ENCODE peak calls at places on chromosomes 5 and 9, in four cellular contexts. R, J, Q and I are unnamed samples.
A peak's percentile ranks its signal among the peaks of the same experiment; 100 is the strongest.

GRCh38 chr5:83802686-83803085 is 82.0 kb upstream of the HAPLN1 start:
- DNase-seq in R (no peak), J (no peak), Q (no peak), I (no peak)

GRCh38 chr5:137320056-137321045 is 178.8 kb downstream of the SPOCK1 start:
- DNase-seq in R (no peak), J (no peak), Q (peak; percentile 8), I (no peak)

GRCh38 chr9:134141906-134142305 is 6.0 kb downstream of the WDR5 start:
- DNase-seq in R (no peak), J (no peak), Q (no peak), I (no peak)

GRCh38 chr5:157941616-157942015 is 82.7 kb upstream of the CLINT1 start:
- DNase-seq in R (no peak), J (no peak), Q (no peak), I (no peak)

GRCh38 chr5:17096975-17097695 is 120.3 kb upstream of the BASP1 start:
- DNase-seq in R (no peak), J (no peak), Q (no peak), I (no peak)

GRCh38 chr9:95217936-95218335 is 99.6 kb downstream of the FANCC start:
- DNase-seq in R (no peak), J (no peak), Q (no peak), I (no peak)

GRCh38 chr5:163260471-163260870 is 176.9 kb upstream of the CCNG1 start:
- DNase-seq in R (no peak), J (no peak), Q (no peak), I (no peak)

GRCh38 chr9:93132946-93133640 is 958 bp downstream of the NINJ1 start:
- DNase-seq in R (no peak), J (no peak), Q (no peak), I (peak; percentile 83)

GRCh38 chr5:113089653-113090335 is 113.2 kb downstream of the DCP2 start:
- DNase-seq in R (peak; percentile 67), J (no peak), Q (no peak), I (no peak)

GRCh38 chr9:18499987-18500386 is 26.0 kb downstream of the ADAMTSL1 start:
- DNase-seq in R (no peak), J (no peak), Q (no peak), I (no peak)

GRCh38 chr9:88746029-88746743 is 211.2 kb downstream of the NXNL2 start:
- DNase-seq in R (peak; percentile 74), J (no peak), Q (peak; percentile 81), I (peak; percentile 88)

GRCh38 chr9:35907732-35908483 is 1.4 kb upstream of the SPAAR start:
- DNase-seq in R (peak; percentile 82), J (no peak), Q (no peak), I (peak; percentile 93)

GRCh38 chr5:98770158-98770910 is 3.1 kb upstream of the RGMB start:
- DNase-seq in R (peak; percentile 60), J (no peak), Q (no peak), I (peak; percentile 76)

GRCh38 chr9:21993893-21994525 is at the start of gene CDKN2A:
- DNase-seq in R (peak; percentile 65), J (no peak), Q (no peak), I (peak; percentile 83)

GRCh38 chr9:83992901-83993300 is 12.3 kb downstream of the RMI1 start:
- DNase-seq in R (no peak), J (no peak), Q (no peak), I (no peak)

DNA sequence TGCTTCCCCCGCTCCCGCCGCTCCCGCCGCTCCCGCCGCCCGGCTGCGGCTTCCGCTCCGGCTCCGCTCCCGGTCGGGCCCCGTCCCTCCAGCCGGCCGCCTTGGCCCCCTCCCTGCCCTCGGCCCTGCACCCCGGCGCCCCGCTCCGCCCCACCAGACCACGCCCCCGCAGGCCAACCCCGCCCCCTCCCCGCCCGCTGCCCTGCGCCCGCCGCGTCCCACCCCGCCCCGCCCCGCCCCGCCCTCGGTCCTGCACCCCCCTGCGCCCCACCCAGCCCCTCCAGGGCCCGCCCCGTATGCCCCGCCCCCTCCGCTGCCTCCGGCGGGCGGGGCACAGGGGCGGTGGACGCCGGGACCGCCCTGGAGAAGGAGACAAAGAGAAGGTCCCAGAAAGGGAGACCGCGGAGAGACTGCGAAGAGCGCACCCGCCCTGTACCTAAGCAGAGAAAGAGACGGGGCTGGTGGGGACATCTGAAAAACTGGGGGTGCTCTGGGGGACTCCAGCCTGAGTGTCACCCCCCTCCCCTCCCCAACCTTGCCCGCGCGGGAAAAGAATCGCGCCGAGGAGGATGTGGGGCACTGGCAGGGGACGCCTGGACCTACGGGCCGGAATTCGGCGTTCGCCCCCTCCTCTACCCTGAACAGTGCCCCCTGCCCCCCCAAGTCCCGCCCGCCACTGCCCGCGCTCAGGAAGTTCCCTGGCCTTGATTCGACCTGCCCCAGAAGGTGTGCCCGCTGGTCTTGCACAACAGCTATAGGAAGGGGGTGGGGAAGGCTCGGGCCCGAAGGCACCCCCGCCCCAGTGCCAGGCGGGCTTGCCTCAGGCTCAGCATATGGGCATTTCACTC is 42.9 kb upstream of the STXBP1 start:
- DNase-seq in R (peak; percentile 92), J (no peak), Q (peak; percentile 49), I (peak; percentile 95)
- TF ChIP-seq CTCF in R (no peak), J (no peak), Q (no peak), I (no peak)

GRCh38 chr5:80191991-80192398 is 63.9 kb downstream of the SERINC5 start:
- DNase-seq in R (peak; percentile 73), J (no peak), Q (no peak), I (peak; percentile 82)

GRCh38 chr5:80195837-80196400 is 59.9 kb downstream of the SERINC5 start:
- DNase-seq in R (no peak), J (no peak), Q (no peak), I (no peak)

GRCh38 chr5:80192507-80193241 is 63.2 kb downstream of the SERINC5 start:
- DNase-seq in R (no peak), J (no peak), Q (no peak), I (no peak)

GRCh38 chr5:80193421-80193820 is 62.4 kb downstream of the SERINC5 start:
- DNase-seq in R (no peak), J (no peak), Q (no peak), I (no peak)

GRCh38 chr5:80194470-80194869 is 61.4 kb downstream of the SERINC5 start:
- DNase-seq in R (no peak), J (no peak), Q (no peak), I (no peak)
- H3K4me3 ChIP-seq in R (no peak overlapping the region), J (no peak overlapping the region), Q (no peak overlapping the region), I (no peak overlapping the region)

DNA sequence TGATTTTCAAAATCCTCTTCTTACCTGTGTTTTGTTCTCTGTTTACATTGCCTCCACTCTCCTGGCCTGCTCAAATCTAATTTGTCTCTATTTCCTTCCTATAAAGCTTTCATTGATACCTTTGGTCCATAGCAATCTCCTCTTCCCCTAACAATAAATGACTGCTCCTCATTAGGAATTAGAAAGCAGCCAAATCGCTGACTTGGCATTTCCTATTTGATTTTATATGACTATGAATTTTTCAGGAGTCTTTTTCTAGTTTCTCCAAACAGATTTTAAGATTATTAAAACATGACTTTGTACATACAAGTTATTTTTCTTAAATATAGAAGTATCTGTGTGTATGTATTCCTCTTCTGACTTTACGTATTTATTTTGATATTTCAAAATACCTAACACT is 805.2 kb downstream of the TLE1 start:
- DNase-seq in R (no peak), J (no peak), Q (no peak), I (no peak)
- H3K27ac ChIP-seq in R (no peak overlapping the region), J (no peak overlapping the region), Q (no peak overlapping the region), I (no peak overlapping the region)

DNA sequence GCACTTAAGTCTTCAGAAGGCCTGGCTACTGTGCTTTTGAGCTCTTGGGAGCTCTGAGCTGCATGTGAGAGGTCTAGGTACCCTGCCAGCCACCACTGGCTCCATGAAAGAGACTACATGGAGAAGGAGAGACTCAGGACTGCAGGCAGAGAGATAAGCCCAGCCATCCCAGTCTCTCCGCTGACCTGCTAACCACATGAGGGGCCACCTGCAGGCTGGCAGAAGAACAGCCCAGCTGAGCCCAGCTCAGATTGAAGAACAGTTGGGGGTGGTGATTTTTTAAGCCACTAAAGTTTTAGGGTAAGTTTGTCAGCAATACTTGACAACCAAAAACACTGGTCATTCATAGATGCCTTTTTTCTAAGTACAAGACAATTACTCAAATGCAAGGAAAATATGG is 205.0 kb upstream of the PRDM9 start:
- DNase-seq in R (no peak), J (no peak), Q (no peak), I (no peak)
- TF ChIP-seq CTCF in R (no peak), J (no peak), Q (no peak), I (no peak)

GRCh38 chr9:129836342-129837007 is 1.2 kb downstream of the USP20 start:
- DNase-seq in R (no peak), J (no peak), Q (no peak), I (no peak)
- H3K4me3 ChIP-seq in R (peak overlapping the region; percentile 86), J (peak overlapping the region; percentile 77), Q (peak overlapping the region; percentile 99), I (peak overlapping the region; percentile 76)

DNA sequence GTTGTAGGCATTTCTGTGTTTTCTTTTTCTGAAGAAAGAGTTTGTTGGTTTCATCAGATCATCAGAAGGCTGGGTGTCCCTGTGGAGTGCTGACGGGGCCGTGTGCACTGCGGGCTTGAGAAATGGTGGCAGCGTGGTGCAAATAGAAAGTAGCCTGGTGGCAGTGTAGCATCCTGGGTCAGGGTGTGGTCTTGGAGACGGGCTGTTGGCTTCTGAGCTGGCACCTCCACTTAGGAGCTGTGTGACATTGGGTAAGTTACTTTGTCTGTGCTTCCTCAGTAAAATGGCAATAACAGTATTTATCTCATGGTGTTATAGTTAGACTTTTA is 10.0 kb upstream of the NDST1 start:
- DNase-seq in R (no peak), J (no peak), Q (no peak), I (no peak)
- H3K27ac ChIP-seq in R (peak overlapping the region; percentile 81), J (peak overlapping the region; percentile 91), Q (peak overlapping the region; percentile 91), I (peak overlapping the region; percentile 9)